ENCODE peak calls at places on chromosomes 5 and 9, in nine cellular contexts. D is fibroblast of lung, F is A549, V is HFF-Myc, L is mucosa of descending colon, Y is lower lobe of right lung, H is epithelial cell of proximal tubule, R is body of pancreas, X is heart left ventricle. E is an unnamed sample.
A peak's percentile ranks its signal among the peaks of the same experiment; 100 is the strongest.

GRCh38 chr9:129081388-129081889 is 528 bp downstream of the DOLPP1 start:
- DNase-seq in D (peak; percentile 21), X (no peak), F (peak; percentile 93), Y (peak; percentile 66), L (peak; percentile 62), H (no peak), V (no peak), R (no peak), E (no peak)

GRCh38 chr5:113112435-113112834 is 135.8 kb downstream of the DCP2 start:
- DNase-seq in X (peak; percentile 43), R (peak; percentile 30), F (no peak), H (no peak), L (no peak), Y (no peak), V (no peak), D (peak; percentile 66), E (peak; percentile 39)

GRCh38 chr9:91334053-91334452 is 27.7 kb downstream of the AUH start:
- DNase-seq in Y (no peak), V (no peak), R (no peak), F (no peak), H (no peak), L (no peak), X (no peak), D (peak; percentile 38), E (peak; percentile 1)

GRCh38 chr5:134464988-134465855 is 53.5 kb upstream of the CDKN2AIPNL start:
- DNase-seq in V (no peak), X (peak; percentile 62), R (no peak), D (no peak), Y (no peak), H (no peak), F (no peak), L (no peak), E (no peak)

GRCh38 chr9:36218411-36218901 is 27.7 kb downstream of the CLTA start:
- DNase-seq in L (no peak), F (no peak), H (no peak), R (no peak), V (no peak), Y (no peak), X (no peak), D (no peak), E (no peak)

GRCh38 chr9:38689678-38690077 is 30.3 kb downstream of the FAM240B start:
- DNase-seq in D (peak; percentile 37), L (peak; percentile 48), V (no peak), X (no peak), Y (no peak), H (no peak), R (no peak), F (no peak), E (peak; percentile 66)

GRCh38 chr9:131017067-131017466 is 8.1 kb downstream of the LAMC3 start:
- DNase-seq in F (no peak), H (no peak), X (no peak), R (no peak), L (no peak), D (no peak), V (no peak), Y (no peak), E (no peak)

GRCh38 chr9:3963266-3964019 is 336.4 kb downstream of the GLIS3 start:
- DNase-seq in V (peak; percentile 69), R (peak; percentile 25), H (no peak), F (peak; percentile 10), D (peak; percentile 86), X (peak; percentile 43), L (peak; percentile 29), Y (no peak), E (peak; percentile 69)

GRCh38 chr5:109511980-109512744 is 102.4 kb upstream of the PJA2 start:
- DNase-seq in D (no peak), L (no peak), F (no peak), H (no peak), V (no peak), Y (no peak), R (no peak), X (no peak), E (no peak)

GRCh38 chr5:43694027-43694426 is 91.0 kb downstream of the NNT start:
- DNase-seq in H (no peak), X (no peak), F (no peak), Y (no peak), L (no peak), R (no peak), D (no peak), V (no peak), E (no peak)

GRCh38 chr9:131992906-131993657 is 86.6 kb downstream of the MED27 start:
- DNase-seq in H (no peak), X (no peak), R (no peak), Y (no peak), L (no peak), V (no peak), D (no peak), F (no peak), E (no peak)

GRCh38 chr9:95511952-95512750 is 4.6 kb downstream of the PTCH1 start:
- DNase-seq in V (no peak), R (no peak), Y (no peak), L (peak; percentile 29), X (no peak), H (no peak), F (no peak), D (no peak), E (no peak)

GRCh38 chr9:77435688-77436087 is 212.4 kb downstream of the GNA14 start:
- DNase-seq in Y (no peak), R (no peak), V (no peak), H (no peak), F (no peak), D (peak; percentile 86), X (peak; percentile 40), L (no peak), E (no peak)

GRCh38 chr9:77435272-77435671 is 212.8 kb downstream of the GNA14 start:
- DNase-seq in R (no peak), X (no peak), L (no peak), V (no peak), Y (no peak), H (no peak), F (no peak), D (no peak), E (no peak)

GRCh38 chr9:77442436-77442835 is 205.7 kb downstream of the GNA14 start:
- DNase-seq in F (no peak), L (no peak), R (no peak), D (no peak), V (no peak), Y (no peak), H (no peak), X (no peak), E (no peak)

GRCh38 chr9:77440057-77440456 is 208.1 kb downstream of the GNA14 start:
- DNase-seq in D (peak; percentile 62), F (no peak), X (no peak), V (peak; percentile 74), R (peak; percentile 82), H (no peak), L (no peak), Y (no peak), E (peak; percentile 90)

DNA sequence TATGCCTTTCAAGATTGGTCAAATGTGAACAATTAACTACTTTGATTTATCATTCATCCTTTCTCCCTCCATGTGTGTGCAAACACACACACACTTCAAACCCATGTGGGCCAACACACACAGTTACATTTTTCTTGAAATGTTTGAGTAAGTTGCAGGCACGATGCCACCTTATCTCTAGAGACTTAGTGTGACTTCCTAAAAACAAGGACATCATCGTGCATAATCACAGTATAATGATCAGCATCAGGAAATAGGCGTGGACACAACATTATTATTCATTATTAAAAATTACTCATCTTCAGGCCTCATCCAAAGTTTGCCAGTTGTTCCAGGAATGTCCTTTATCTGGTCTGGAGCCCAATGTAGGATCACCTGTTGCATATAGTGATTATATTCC is 209.5 kb downstream of the GNA14 start:
- DNase-seq in Y (no peak), L (no peak), R (peak; percentile 20), F (no peak), H (no peak), X (no peak), V (no peak), D (no peak), E (no peak)
- H3K4me3 ChIP-seq in Y (no peak overlapping the region), L (no peak overlapping the region), R (no peak overlapping the region), F (no peak overlapping the region), H (no peak overlapping the region), X (no peak overlapping the region), V (no peak overlapping the region), D (no peak overlapping the region), E (no peak overlapping the region)

GRCh38 chr9:114047717-114048116 is 30.4 kb downstream of the AMBP start:
- DNase-seq in X (no peak), D (no peak), L (peak; percentile 36), V (no peak), R (peak; percentile 37), F (peak; percentile 31), H (no peak), Y (no peak), E (no peak)
- TF ChIP-seq CTCF in X (no peak), D (no peak), L (peak; percentile 35), V (peak; percentile 27), R (peak; percentile 48), F (no peak), H (peak; percentile 56), Y (peak; percentile 33), E (peak; percentile 45)

GRCh38 chr5:131634666-131634995 is 398 bp downstream of the RAPGEF6 start:
- DNase-seq in D (peak; percentile 45), H (no peak), R (peak; percentile 60), X (no peak), F (peak; percentile 55), Y (no peak), V (no peak), L (no peak), E (no peak)
- H3K4me3 ChIP-seq in D (peak overlapping the region; percentile 83), H (peak overlapping the region; percentile 88), R (peak overlapping the region; percentile 78), X (peak overlapping the region; percentile 69), F (peak overlapping the region; percentile 72), Y (peak overlapping the region; percentile 87), V (peak overlapping the region; percentile 79), L (peak overlapping the region; percentile 51), E (peak overlapping the region; percentile 97)

GRCh38 chr5:90861843-90862586 is 303.4 kb downstream of the ADGRV1 start:
- DNase-seq in Y (no peak), R (no peak), L (no peak), H (no peak), X (no peak), F (no peak), D (no peak), V (no peak), E (no peak)

GRCh38 chr5:90865194-90865593 is 306.6 kb downstream of the ADGRV1 start:
- DNase-seq in H (no peak), D (no peak), F (no peak), X (no peak), Y (no peak), L (no peak), R (no peak), V (no peak), E (no peak)

GRCh38 chr5:90866915-90867715 is 308.5 kb downstream of the ADGRV1 start:
- DNase-seq in L (no peak), H (no peak), X (no peak), R (no peak), F (no peak), Y (no peak), V (no peak), D (peak; percentile 68), E (no peak)

GRCh38 chr5:90868799-90869198 is 310.2 kb downstream of the ADGRV1 start:
- DNase-seq in Y (no peak), V (no peak), F (no peak), X (no peak), L (no peak), H (no peak), D (no peak), R (no peak), E (no peak)

DNA sequence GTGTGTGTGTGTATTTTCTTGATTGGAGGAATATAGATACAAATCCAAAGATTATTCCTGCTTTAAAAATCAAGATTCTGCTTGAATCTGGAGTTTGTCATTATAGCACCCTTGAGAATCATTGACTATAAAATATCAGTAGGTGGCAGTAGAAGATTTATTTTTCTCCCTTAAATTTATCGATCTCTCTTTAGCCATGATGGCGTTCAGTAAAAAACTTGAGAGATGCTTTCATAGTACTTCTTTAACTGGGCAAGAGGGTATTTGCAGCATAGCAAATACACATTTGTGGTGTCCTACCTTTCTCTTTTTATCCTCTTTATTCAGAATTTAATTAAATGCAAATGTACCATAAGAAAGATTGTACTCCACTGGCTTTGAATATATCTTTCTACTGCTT is 307.7 kb downstream of the ADGRV1 start:
- DNase-seq in D (peak; percentile 34), V (no peak), F (peak; percentile 50), L (no peak), X (no peak), H (no peak), R (no peak), Y (no peak), E (peak; percentile 18)
- TF ChIP-seq CTCF in D (peak; percentile 5), V (peak; percentile 3), F (peak; percentile 77), L (no peak), X (peak; percentile 60), H (peak; percentile 48), R (peak; percentile 78), Y (peak; percentile 56), E (no peak)